ENCODE peak calls at places on chromosomes 1 and 21, in ten cellular contexts. D, W, M, Z, R, E, K, F, P and O are unnamed samples.

GRCh38 chr1:64092851-64093371 is 110.5 kb upstream of the UBE2U start:
- DNase-seq in K (no peak), Z (no peak), P (no peak), R (no peak), E (no peak), M (peak), W (no peak), D (no peak), F (no peak), O (no peak)

GRCh38 chr1:226813671-226814591 is 56.5 kb upstream of the PSEN2 start:
- DNase-seq in R (no peak), Z (no peak), D (no peak), P (no peak), W (no peak), F (no peak), E (no peak), K (no peak), M (no peak), O (no peak)

GRCh38 chr1:43056981-43057391 is 98.3 kb upstream of the SLC2A1 start:
- DNase-seq in R (no peak), W (no peak), E (no peak), M (no peak), F (no peak), Z (no peak), D (peak), K (no peak), P (no peak), O (no peak)

GRCh38 chr1:179516976-179517705 is 58.6 kb downstream of the NPHS2 start:
- DNase-seq in E (no peak), W (no peak), M (no peak), D (no peak), K (no peak), F (no peak), P (no peak), R (no peak), Z (no peak), O (no peak)

GRCh38 chr1:22262583-22262982 is 119.7 kb upstream of the WNT4 start:
- DNase-seq in P (no peak), D (no peak), R (no peak), M (no peak), F (no peak), W (no peak), E (no peak), K (no peak), Z (peak), O (no peak)

GRCh38 chr1:118302145-118302544 is 117.1 kb upstream of the SPAG17 start:
- DNase-seq in M (no peak), D (peak), K (no peak), R (no peak), W (no peak), E (no peak), P (no peak), F (no peak), Z (no peak), O (no peak)

GRCh38 chr1:108841703-108842102 is 15.2 kb downstream of the AKNAD1 start:
- DNase-seq in M (no peak), R (no peak), E (no peak), Z (no peak), P (no peak), K (no peak), F (no peak), W (no peak), D (no peak), O (no peak)

GRCh38 chr21:40466893-40467483 is 380.0 kb downstream of the DSCAM start:
- DNase-seq in P (no peak), W (no peak), Z (no peak), K (no peak), D (peak), F (no peak), M (no peak), R (no peak), E (peak), O (no peak)

GRCh38 chr1:218460367-218460766 is 115.2 kb downstream of the TGFB2 start:
- DNase-seq in F (no peak), M (peak), D (peak), E (peak), Z (peak), R (no peak), P (peak), W (peak), K (no peak), O (no peak)

GRCh38 chr1:166907763-166908162 is 31.7 kb upstream of the TADA1 start:
- DNase-seq in R (no peak), K (no peak), D (no peak), W (no peak), M (no peak), P (no peak), E (no peak), F (no peak), Z (no peak), O (no peak)

GRCh38 chr1:225693085-225693698 is 40.3 kb upstream of the ENAH start:
- DNase-seq in R (no peak), W (no peak), F (no peak), D (no peak), K (no peak), Z (no peak), E (no peak), M (no peak), P (no peak), O (no peak)

GRCh38 chr1:89954401-89954800 is 40.5 kb upstream of the ZNF326 start:
- DNase-seq in K (no peak), E (no peak), Z (no peak), F (no peak), M (no peak), W (no peak), P (no peak), R (no peak), D (no peak), O (no peak)

GRCh38 chr1:232968396-232968795 is 18.0 kb downstream of the NTPCR start:
- DNase-seq in E (no peak), D (no peak), Z (no peak), K (no peak), R (no peak), F (no peak), W (no peak), P (no peak), M (no peak), O (no peak)

GRCh38 chr1:198741744-198742143 is 102.9 kb downstream of the PTPRC start:
- DNase-seq in Z (no peak), D (peak), K (no peak), M (no peak), E (peak), R (no peak), P (no peak), W (no peak), F (no peak), O (no peak)

GRCh38 chr21:42532466-42533181 is 19.0 kb downstream of the SLC37A1 start:
- DNase-seq in E (no peak), P (no peak), F (no peak), M (peak), D (no peak), K (no peak), W (no peak), R (no peak), Z (no peak), O (peak)

GRCh38 chr21:36705679-36706481 is 7.0 kb downstream of the SIM2 start:
- DNase-seq in F (no peak), M (no peak), W (no peak), Z (no peak), R (no peak), E (no peak), K (no peak), D (no peak), P (no peak), O (no peak)

GRCh38 chr1:22399421-22400091 is 52.1 kb upstream of the ZBTB40 start:
- DNase-seq in D (no peak), K (no peak), W (no peak), P (no peak), M (no peak), Z (no peak), F (no peak), E (no peak), R (no peak), O (no peak)

GRCh38 chr1:24351918-24352637 is 32.9 kb downstream of the GRHL3 start:
- DNase-seq in Z (no peak), M (no peak), E (peak), D (peak), P (no peak), F (no peak), W (no peak), R (no peak), K (no peak), O (no peak)

GRCh38 chr1:147509786-147510360 is 31.4 kb upstream of the BCL9 start:
- DNase-seq in M (no peak), W (no peak), D (no peak), K (no peak), Z (no peak), R (no peak), P (peak), E (no peak), F (no peak), O (no peak)

GRCh38 chr1:205959789-205960188 is 16.5 kb upstream of the SLC26A9 start:
- DNase-seq in P (no peak), D (no peak), W (no peak), Z (no peak), K (no peak), M (no peak), R (no peak), E (no peak), F (no peak), O (no peak)

GRCh38 chr21:35231115-35231514 is 182.0 kb upstream of the RUNX1 start:
- DNase-seq in D (no peak), R (no peak), K (no peak), M (no peak), F (no peak), E (peak), P (no peak), Z (no peak), W (no peak), O (no peak)

GRCh38 chr1:21385022-21385421 is 54.9 kb upstream of the NBPF3 start:
- DNase-seq in K (no peak), M (no peak), Z (no peak), W (no peak), R (no peak), F (no peak), D (no peak), E (no peak), P (no peak), O (no peak)

GRCh38 chr1:201488817-201489581 is 17.9 kb downstream of the CSRP1 start:
- DNase-seq in F (no peak), E (peak), P (peak), W (peak), K (no peak), D (peak), M (no peak), Z (no peak), R (peak), O (peak)

GRCh38 chr1:13797397-13797796 is 97.4 kb downstream of the PRDM2 start:
- DNase-seq in K (no peak), F (no peak), P (no peak), M (no peak), R (no peak), Z (no peak), E (no peak), D (no peak), W (no peak), O (no peak)

GRCh38 chr1:9436258-9436657 is 103.0 kb upstream of the SLC25A33 start:
- DNase-seq in M (no peak), W (no peak), P (no peak), R (no peak), Z (no peak), E (no peak), D (no peak), F (no peak), K (no peak), O (no peak)

GRCh38 chr1:84300501-84300900 is 1.0 kb upstream of the SAMD13 start:
- DNase-seq in P (no peak), R (no peak), D (no peak), E (no peak), K (no peak), F (no peak), M (no peak), Z (no peak), W (no peak), O (no peak)